ENCODE peak calls at places on chromosomes 12 and 14, in ten cellular contexts. F is brain microvascular endothelial cell; V is activated T-cell treated with anti-CD3 and anti-CD28 coated beads for 1 hour; G is CD4-positive, CD25-positive, alpha-beta regulatory T cell; O is cardiac muscle cell; S is HEK293T; A is NCI-H460; C is activated CD8-positive, alpha-beta memory T cell treated with anti-CD3 and anti-CD28 coated beads, Interleukin-2, amount 50 U/mL, for 4 hours; M is activated CD4-positive, alpha-beta memory T cell treated with anti-CD3 and anti-CD28 coated beads, Interleukin-2, amount 10 ng/mL, durations not matched to agents 7 days and 5 days; Y is C1 segment of cervical spinal cord. Z is an unnamed sample.

GRCh38 chr12:13120431-13120830 is 17.0 kb upstream of the GSG1 start:
- DNase-seq in S (no peak), O (no peak), V (no peak), C (no peak), F (no peak), M (no peak), G (no peak), A (no peak), Y (no peak), Z (no peak)

GRCh38 chr14:25444381-25444780 is 394.4 kb upstream of the STXBP6 start:
- DNase-seq in M (no peak), C (no peak), S (no peak), A (no peak), G (no peak), Y (no peak), V (no peak), F (no peak), O (no peak), Z (no peak)

GRCh38 chr12:131222271-131223139 is 268.8 kb downstream of the ADGRD1 start:
- DNase-seq in V (no peak), O (no peak), Y (no peak), G (no peak), C (no peak), F (no peak), A (no peak), M (no peak), S (no peak), Z (peak; percentile 55)

GRCh38 chr12:33115716-33116115 is 219.1 kb upstream of the PKP2 start:
- DNase-seq in A (no peak), C (no peak), F (no peak), S (no peak), M (no peak), V (no peak), O (no peak), G (no peak), Y (no peak), Z (no peak)

GRCh38 chr14:67564236-67564635 is 31.1 kb downstream of the PLEKHH1 start:
- DNase-seq in Y (no peak), S (no peak), A (no peak), C (no peak), V (no peak), G (no peak), F (no peak), M (no peak), O (no peak), Z (no peak)

GRCh38 chr14:30921305-30921704 is 46.9 kb downstream of the COCH start:
- DNase-seq in O (no peak), M (no peak), V (no peak), C (no peak), F (no peak), Y (no peak), A (no peak), S (no peak), G (no peak), Z (no peak)

GRCh38 chr12:51941011-51941561 is 10.4 kb upstream of the ACVR1B start:
- DNase-seq in C (no peak), G (no peak), F (peak; percentile 55), A (no peak), O (peak; percentile 64), S (no peak), Y (no peak), M (no peak), V (no peak), Z (no peak)

GRCh38 chr12:58907326-58907855 is 12.9 kb downstream of the LRIG3 start:
- DNase-seq in S (no peak), V (no peak), Y (no peak), G (no peak), A (no peak), C (no peak), O (no peak), F (no peak), M (no peak), Z (no peak)

GRCh38 chr14:65168840-65169239 is 66.5 kb upstream of the MAX start:
- DNase-seq in G (no peak), C (no peak), A (no peak), O (no peak), S (no peak), M (no peak), V (no peak), F (no peak), Y (peak; percentile 32), Z (no peak)

GRCh38 chr12:132506730-132507538 is 17.0 kb downstream of the FBRSL1 start:
- DNase-seq in F (peak; percentile 71), V (peak; percentile 39), Y (peak; percentile 23), A (no peak), G (peak; percentile 48), M (peak; percentile 66), O (peak; percentile 58), C (peak; percentile 61), S (peak; percentile 38), Z (peak; percentile 83)

GRCh38 chr12:9673404-9674225 is 4.1 kb downstream of the CLEC2D start:
- DNase-seq in Y (no peak), V (no peak), O (peak; percentile 27), M (peak; percentile 75), S (no peak), C (peak; percentile 62), A (no peak), F (peak; percentile 94), G (peak; percentile 36), Z (peak; percentile 85)

GRCh38 chr12:24025153-24025798 is 75.8 kb upstream of the SOX5 start:
- DNase-seq in Y (no peak), A (no peak), V (no peak), C (no peak), O (no peak), G (no peak), M (no peak), F (no peak), S (no peak), Z (no peak)

GRCh38 chr14:52175982-52176502 is 91.5 kb upstream of the PTGDR start:
- DNase-seq in A (no peak), C (no peak), Y (no peak), O (no peak), M (peak; percentile 23), V (peak; percentile 2), S (no peak), G (no peak), F (no peak), Z (no peak)

GRCh38 chr12:16165506-16165905 is 112.0 kb downstream of the SLC15A5 start:
- DNase-seq in M (no peak), F (peak; percentile 64), A (peak; percentile 63), Y (no peak), O (peak; percentile 55), G (no peak), S (peak; percentile 40), C (no peak), V (no peak), Z (no peak)

GRCh38 chr12:109513977-109514376 is 36.5 kb downstream of the UBE3B start:
- DNase-seq in Y (no peak), V (no peak), S (no peak), O (no peak), A (no peak), C (no peak), F (no peak), M (no peak), G (no peak), Z (no peak)

GRCh38 chr14:29663281-29663801 is 264.3 kb downstream of the PRKD1 start:
- DNase-seq in V (no peak), A (no peak), F (no peak), O (no peak), S (no peak), Y (no peak), M (no peak), C (no peak), G (no peak), Z (no peak)

GRCh38 chr14:76352639-76353281 is 23.2 kb upstream of the ESRRB start:
- DNase-seq in C (peak; percentile 55), A (peak; percentile 36), V (peak; percentile 45), F (peak; percentile 22), Y (peak; percentile 10), O (peak; percentile 89), G (peak; percentile 5), S (peak; percentile 80), M (peak; percentile 46), Z (peak; percentile 79)

GRCh38 chr12:13177373-13177772 is 19.2 kb upstream of the EMP1 start:
- DNase-seq in G (no peak), V (no peak), S (no peak), A (no peak), Y (no peak), C (no peak), O (no peak), F (peak; percentile 50), M (no peak), Z (no peak)

GRCh38 chr12:27592548-27592947 is 68.5 kb downstream of the PPFIBP1 start:
- DNase-seq in V (no peak), Y (no peak), F (peak; percentile 88), G (no peak), M (no peak), A (no peak), O (no peak), C (no peak), S (no peak), Z (no peak)

GRCh38 chr12:13210022-13210539 is 13.6 kb downstream of the EMP1 start:
- DNase-seq in A (no peak), S (no peak), V (no peak), C (no peak), O (no peak), Y (no peak), G (no peak), F (no peak), M (no peak), Z (no peak)

GRCh38 chr12:85484387-85484786 is 204.4 kb downstream of the ALX1 start:
- DNase-seq in F (no peak), A (no peak), O (no peak), Y (no peak), S (no peak), M (no peak), V (no peak), G (no peak), C (no peak), Z (no peak)

GRCh38 chr12:66235626-66236281 is 46.7 kb downstream of the IRAK3 start:
- DNase-seq in S (peak; percentile 38), V (no peak), G (no peak), Y (no peak), M (no peak), A (no peak), O (no peak), F (peak; percentile 11), C (no peak), Z (no peak)

Z was measured in activated effector memory CD4-positive, alpha-beta T cell treated with anti-CD3 and anti-CD28 coated beads, Interleukin-2, amount 50 U/mL, for 16 hours.